ENCODE peak calls at places on chromosome 1, in four cellular contexts. H, C, V and E are unnamed samples.

GRCh38 chr1:108079550-108079949 is 114.6 kb upstream of the VAV3 start:
- DNase-seq in H (peak), C (no peak), V (no peak), E (no peak)

GRCh38 chr1:30760596-30761311 is 3.2 kb upstream of the LAPTM5 start:
- DNase-seq in H (no peak), C (no peak), V (no peak), E (no peak)

GRCh38 chr1:171841931-171842723 is 829 bp downstream of the DNM3 start:
- DNase-seq in H (no peak), C (no peak), V (peak), E (peak)

GRCh38 chr1:108113496-108113895 is 86.6 kb downstream of the SLC25A24 start:
- DNase-seq in H (no peak), C (no peak), V (no peak), E (peak)

GRCh38 chr1:171995573-171995972 is 154.3 kb downstream of the DNM3 start:
- DNase-seq in H (no peak), C (no peak), V (no peak), E (no peak)

GRCh38 chr1:66395202-66396061 is 138.5 kb upstream of the SGIP1 start:
- DNase-seq in H (no peak), C (no peak), V (no peak), E (no peak)

GRCh38 chr1:205678286-205679111 is 1.8 kb downstream of the SLC45A3 start:
- DNase-seq in H (no peak), C (no peak), V (peak), E (no peak)

GRCh38 chr1:2991753-2992495 is 29.3 kb upstream of the ACTRT2 start:
- DNase-seq in H (no peak), C (no peak), V (no peak), E (no peak)

GRCh38 chr1:63319069-63320023 is 3.0 kb upstream of the FOXD3 start:
- DNase-seq in H (no peak), C (no peak), V (no peak), E (no peak)

GRCh38 chr1:40371707-40372258 is 1.7 kb upstream of the SMAP2 start:
- DNase-seq in H (no peak), C (no peak), V (no peak), E (no peak)

GRCh38 chr1:8947127-8947691 is 1.5 kb downstream of the CA6 start:
- DNase-seq in H (no peak), C (no peak), V (no peak), E (no peak)